ENCODE peak calls at places on chromosomes 4 and X, in six cellular contexts. L, C, H, B, W and J are unnamed samples.

GRCh38 chrX:57104921-57105398 is 16.4 kb downstream of the SPIN2B start:
- DNase-seq in L (no peak), C (no peak), H (no peak), B (no peak), W (no peak), J (no peak)

GRCh38 chr4:101644516-101644915 is 146.0 kb upstream of the BANK1 start:
- DNase-seq in H (no peak), B (peak), C (no peak), W (no peak), L (no peak), J (no peak)

GRCh38 chr4:20565075-20565721 is 135.1 kb upstream of the PACRGL start:
- DNase-seq in L (peak), B (no peak), H (no peak), C (no peak), W (no peak), J (no peak)

GRCh38 chr4:74555231-74555630 is 110.3 kb downstream of the AREG start:
- DNase-seq in B (no peak), C (no peak), H (no peak), W (no peak), L (peak), J (no peak)

GRCh38 chr4:169659736-169660670 is 39.6 kb downstream of the CLCN3 start:
- DNase-seq in H (peak), C (no peak), W (peak), L (peak), B (peak), J (no peak)

GRCh38 chr4:108900018-108900417 is 137.2 kb upstream of the ETNPPL start:
- DNase-seq in L (no peak), W (no peak), H (no peak), C (no peak), B (no peak), J (no peak)

GRCh38 chrX:132415012-132415411 is 73.8 kb downstream of the MBNL3 start:
- DNase-seq in W (no peak), H (no peak), L (no peak), B (no peak), C (no peak), J (no peak)

GRCh38 chr4:101418055-101418454 is 70.7 kb upstream of the PPP3CA start:
- DNase-seq in L (no peak), B (no peak), C (no peak), W (no peak), H (no peak), J (no peak)

GRCh38 chr4:11719879-11720278 is 291.2 kb upstream of the HS3ST1 start:
- DNase-seq in C (peak), W (no peak), H (no peak), B (no peak), L (no peak), J (no peak)

GRCh38 chr4:154854362-154854761 is 73.3 kb downstream of the RBM46 start:
- DNase-seq in L (peak), C (no peak), W (no peak), H (no peak), B (peak), J (no peak)

GRCh38 chrX:3046253-3046909 is 5.1 kb downstream of the ARSF start:
- DNase-seq in L (no peak), C (no peak), H (no peak), B (no peak), W (no peak), J (no peak)

GRCh38 chrX:154738013-154738738 is 12.7 kb downstream of the GAB3 start:
- DNase-seq in C (peak), H (no peak), W (no peak), L (peak), B (no peak), J (peak)

GRCh38 chr4:8704632-8705031 is 112.1 kb downstream of the CPZ start:
- DNase-seq in L (no peak), C (no peak), H (no peak), B (no peak), W (peak), J (no peak)

GRCh38 chr4:5142726-5143125 is 91.4 kb downstream of the STK32B start:
- DNase-seq in C (no peak), B (peak), L (peak), W (no peak), H (no peak), J (no peak)

GRCh38 chr4:188821500-188821899 is 682.3 kb downstream of the TRIML1 start:
- DNase-seq in B (no peak), L (no peak), H (no peak), W (no peak), C (no peak), J (no peak)

GRCh38 chr4:78551420-78552351 is at the start of gene ANXA3:
- DNase-seq in L (no peak), C (peak), W (peak), B (no peak), H (peak), J (peak)

GRCh38 chrX:634306-634958 is 3.8 kb downstream of the SHOX start:
- DNase-seq in W (no peak), H (no peak), L (no peak), B (no peak), C (no peak), J (no peak)

GRCh38 chr4:153731239-153731638 is 28.6 kb downstream of the RNF175 start:
- DNase-seq in L (peak), C (no peak), H (no peak), W (no peak), B (no peak), J (no peak)

GRCh38 chr4:144714166-144714565 is 68.2 kb downstream of the HHIP start:
- DNase-seq in B (no peak), W (no peak), C (no peak), H (no peak), L (peak), J (no peak)

GRCh38 chrX:14529288-14529989 is at the start of gene GLRA2:
- DNase-seq in L (peak), H (peak), C (no peak), W (peak), B (peak), J (no peak)

GRCh38 chr4:1051472-1051871 is 40.0 kb downstream of the FGFRL1 start:
- DNase-seq in H (no peak), L (no peak), B (no peak), W (no peak), C (no peak), J (no peak)

GRCh38 chrX:54992911-54993622 is 921 bp downstream of the PFKFB1 start:
- DNase-seq in W (no peak), L (no peak), C (no peak), H (no peak), B (no peak), J (no peak)